ENCODE peak calls at places on chromosomes 1 and 21, in ten cellular contexts. One of them, this sample, is unnamed.

GRCh38 chr1:165773324-165773965 is 4.8 kb upstream of the TMCO1 start:
- DNase-seq in heart left ventricle: no peak
- DNase-seq in H1: no peak
- DNase-seq in NCI-H2029 treated with DMSO at 0.1 percent for 48 hours: no peak
- DNase-seq in HT1080: peak; percentile 91
- DNase-seq in AG20443: peak; percentile 56
- DNase-seq in IMR-90: peak; percentile 89
- DNase-seq in stimulated activated CD4-positive, alpha-beta T cell treated with anti-CD3 and anti-CD28 coated beads, Interleukin-1b, Interleukin-23, amount 100 ng/mL, for 4 hours: no peak
- DNase-seq in NCI-H2171 treated with DMSO at 0.1 percent for 48 hours: no peak
- DNase-seq in epithelial cell of esophagus: peak; percentile 94
- DNase-seq in this sample: no peak

GRCh38 chr21:42925114-42925907 is at the start of gene ERVH48-1:
- DNase-seq in HT1080: no peak
- DNase-seq in heart left ventricle: no peak
- DNase-seq in AG20443: no peak
- DNase-seq in NCI-H2171 treated with DMSO at 0.1 percent for 48 hours: no peak
- DNase-seq in epithelial cell of esophagus: no peak
- DNase-seq in stimulated activated CD4-positive, alpha-beta T cell treated with anti-CD3 and anti-CD28 coated beads, Interleukin-1b, Interleukin-23, amount 100 ng/mL, for 4 hours: no peak
- DNase-seq in IMR-90: peak; percentile 11
- DNase-seq in NCI-H2029 treated with DMSO at 0.1 percent for 48 hours: no peak
- DNase-seq in H1: no peak
- DNase-seq in this sample: no peak

GRCh38 chr1:77857557-77857956 is 30.9 kb upstream of the NEXN start:
- DNase-seq in AG20443: peak; percentile 29
- DNase-seq in IMR-90: peak; percentile 57
- DNase-seq in stimulated activated CD4-positive, alpha-beta T cell treated with anti-CD3 and anti-CD28 coated beads, Interleukin-1b, Interleukin-23, amount 100 ng/mL, for 4 hours: no peak
- DNase-seq in NCI-H2171 treated with DMSO at 0.1 percent for 48 hours: no peak
- DNase-seq in H1: no peak
- DNase-seq in NCI-H2029 treated with DMSO at 0.1 percent for 48 hours: no peak
- DNase-seq in heart left ventricle: no peak
- DNase-seq in HT1080: no peak
- DNase-seq in epithelial cell of esophagus: no peak
- DNase-seq in this sample: no peak

GRCh38 chr21:41933259-41934079 is 20.3 kb downstream of the C2CD2 start:
- DNase-seq in AG20443: peak; percentile 58
- DNase-seq in heart left ventricle: no peak
- DNase-seq in IMR-90: peak; percentile 56
- DNase-seq in epithelial cell of esophagus: peak; percentile 65
- DNase-seq in NCI-H2171 treated with DMSO at 0.1 percent for 48 hours: no peak
- DNase-seq in NCI-H2029 treated with DMSO at 0.1 percent for 48 hours: no peak
- DNase-seq in HT1080: peak; percentile 37
- DNase-seq in H1: no peak
- DNase-seq in stimulated activated CD4-positive, alpha-beta T cell treated with anti-CD3 and anti-CD28 coated beads, Interleukin-1b, Interleukin-23, amount 100 ng/mL, for 4 hours: no peak
- DNase-seq in this sample: no peak

GRCh38 chr1:116537439-116537838 is 33.4 kb downstream of the CD58 start:
- DNase-seq in H1: no peak
- DNase-seq in HT1080: no peak
- DNase-seq in heart left ventricle: no peak
- DNase-seq in IMR-90: peak; percentile 58
- DNase-seq in stimulated activated CD4-positive, alpha-beta T cell treated with anti-CD3 and anti-CD28 coated beads, Interleukin-1b, Interleukin-23, amount 100 ng/mL, for 4 hours: no peak
- DNase-seq in epithelial cell of esophagus: peak; percentile 100
- DNase-seq in NCI-H2029 treated with DMSO at 0.1 percent for 48 hours: no peak
- DNase-seq in AG20443: peak; percentile 18
- DNase-seq in NCI-H2171 treated with DMSO at 0.1 percent for 48 hours: no peak
- DNase-seq in this sample: no peak

GRCh38 chr1:27099154-27099903 is 55.6 kb downstream of the SLC9A1 start:
- DNase-seq in epithelial cell of esophagus: peak; percentile 66
- DNase-seq in IMR-90: peak; percentile 83
- DNase-seq in NCI-H2171 treated with DMSO at 0.1 percent for 48 hours: peak; percentile 83
- DNase-seq in heart left ventricle: peak; percentile 77
- DNase-seq in H1: no peak
- DNase-seq in stimulated activated CD4-positive, alpha-beta T cell treated with anti-CD3 and anti-CD28 coated beads, Interleukin-1b, Interleukin-23, amount 100 ng/mL, for 4 hours: no peak
- DNase-seq in AG20443: peak; percentile 90
- DNase-seq in HT1080: peak; percentile 80
- DNase-seq in NCI-H2029 treated with DMSO at 0.1 percent for 48 hours: peak; percentile 8
- DNase-seq in this sample: no peak

GRCh38 chr1:230902349-230902923 is 34.1 kb upstream of the C1orf198 start:
- DNase-seq in heart left ventricle: no peak
- DNase-seq in epithelial cell of esophagus: no peak
- DNase-seq in IMR-90: no peak
- DNase-seq in H1: no peak
- DNase-seq in NCI-H2029 treated with DMSO at 0.1 percent for 48 hours: no peak
- DNase-seq in NCI-H2171 treated with DMSO at 0.1 percent for 48 hours: no peak
- DNase-seq in AG20443: no peak
- DNase-seq in HT1080: no peak
- DNase-seq in stimulated activated CD4-positive, alpha-beta T cell treated with anti-CD3 and anti-CD28 coated beads, Interleukin-1b, Interleukin-23, amount 100 ng/mL, for 4 hours: no peak
- DNase-seq in this sample: no peak

GRCh38 chr1:216815239-216815955 is 92.2 kb upstream of the ESRRG start:
- DNase-seq in NCI-H2171 treated with DMSO at 0.1 percent for 48 hours: peak; percentile 100
- DNase-seq in heart left ventricle: peak; percentile 42
- DNase-seq in AG20443: no peak
- DNase-seq in epithelial cell of esophagus: peak; percentile 10
- DNase-seq in HT1080: no peak
- DNase-seq in stimulated activated CD4-positive, alpha-beta T cell treated with anti-CD3 and anti-CD28 coated beads, Interleukin-1b, Interleukin-23, amount 100 ng/mL, for 4 hours: no peak
- DNase-seq in NCI-H2029 treated with DMSO at 0.1 percent for 48 hours: peak; percentile 64
- DNase-seq in IMR-90: peak; percentile 70
- DNase-seq in H1: no peak
- DNase-seq in this sample: no peak

GRCh38 chr1:5857508-5858090 is 134.6 kb downstream of the NPHP4 start:
- DNase-seq in stimulated activated CD4-positive, alpha-beta T cell treated with anti-CD3 and anti-CD28 coated beads, Interleukin-1b, Interleukin-23, amount 100 ng/mL, for 4 hours: no peak
- DNase-seq in AG20443: no peak
- DNase-seq in heart left ventricle: no peak
- DNase-seq in epithelial cell of esophagus: no peak
- DNase-seq in NCI-H2029 treated with DMSO at 0.1 percent for 48 hours: no peak
- DNase-seq in H1: no peak
- DNase-seq in HT1080: no peak
- DNase-seq in IMR-90: no peak
- DNase-seq in NCI-H2171 treated with DMSO at 0.1 percent for 48 hours: no peak
- DNase-seq in this sample: no peak

GRCh38 chr1:246532519-246532918 is 25.4 kb upstream of the SMYD3 start:
- DNase-seq in epithelial cell of esophagus: no peak
- DNase-seq in NCI-H2029 treated with DMSO at 0.1 percent for 48 hours: no peak
- DNase-seq in stimulated activated CD4-positive, alpha-beta T cell treated with anti-CD3 and anti-CD28 coated beads, Interleukin-1b, Interleukin-23, amount 100 ng/mL, for 4 hours: no peak
- DNase-seq in IMR-90: peak; percentile 2
- DNase-seq in NCI-H2171 treated with DMSO at 0.1 percent for 48 hours: no peak
- DNase-seq in H1: no peak
- DNase-seq in HT1080: no peak
- DNase-seq in heart left ventricle: no peak
- DNase-seq in AG20443: no peak
- DNase-seq in this sample: no peak

GRCh38 chr1:228043281-228043845 is 36.6 kb downstream of the WNT3A start:
- DNase-seq in HT1080: peak; percentile 54
- DNase-seq in epithelial cell of esophagus: peak; percentile 88
- DNase-seq in NCI-H2171 treated with DMSO at 0.1 percent for 48 hours: no peak
- DNase-seq in stimulated activated CD4-positive, alpha-beta T cell treated with anti-CD3 and anti-CD28 coated beads, Interleukin-1b, Interleukin-23, amount 100 ng/mL, for 4 hours: no peak
- DNase-seq in H1: peak; percentile 17
- DNase-seq in AG20443: no peak
- DNase-seq in NCI-H2029 treated with DMSO at 0.1 percent for 48 hours: no peak
- DNase-seq in heart left ventricle: no peak
- DNase-seq in IMR-90: peak; percentile 29
- DNase-seq in this sample: no peak

GRCh38 chr1:244865028-244865371 is 657 bp upstream of the HNRNPU start:
- DNase-seq in epithelial cell of esophagus: no peak
- DNase-seq in NCI-H2171 treated with DMSO at 0.1 percent for 48 hours: no peak
- DNase-seq in stimulated activated CD4-positive, alpha-beta T cell treated with anti-CD3 and anti-CD28 coated beads, Interleukin-1b, Interleukin-23, amount 100 ng/mL, for 4 hours: peak; percentile 10
- DNase-seq in H1: peak; percentile 60
- DNase-seq in IMR-90: no peak
- DNase-seq in NCI-H2029 treated with DMSO at 0.1 percent for 48 hours: no peak
- DNase-seq in HT1080: no peak
- DNase-seq in AG20443: peak; percentile 20
- DNase-seq in heart left ventricle: peak; percentile 31
- DNase-seq in this sample: peak; percentile 53

GRCh38 chr1:201317551-201317950 is 34.2 kb downstream of the PKP1 start:
- DNase-seq in stimulated activated CD4-positive, alpha-beta T cell treated with anti-CD3 and anti-CD28 coated beads, Interleukin-1b, Interleukin-23, amount 100 ng/mL, for 4 hours: no peak
- DNase-seq in heart left ventricle: no peak
- DNase-seq in IMR-90: no peak
- DNase-seq in AG20443: no peak
- DNase-seq in NCI-H2171 treated with DMSO at 0.1 percent for 48 hours: no peak
- DNase-seq in epithelial cell of esophagus: no peak
- DNase-seq in NCI-H2029 treated with DMSO at 0.1 percent for 48 hours: no peak
- DNase-seq in H1: no peak
- DNase-seq in HT1080: no peak
- DNase-seq in this sample: no peak

GRCh38 chr1:84253041-84253440 is 48.5 kb upstream of the SAMD13 start:
- DNase-seq in HT1080: no peak
- DNase-seq in H1: no peak
- DNase-seq in epithelial cell of esophagus: peak; percentile 9
- DNase-seq in NCI-H2029 treated with DMSO at 0.1 percent for 48 hours: no peak
- DNase-seq in IMR-90: peak; percentile 85
- DNase-seq in heart left ventricle: no peak
- DNase-seq in AG20443: no peak
- DNase-seq in stimulated activated CD4-positive, alpha-beta T cell treated with anti-CD3 and anti-CD28 coated beads, Interleukin-1b, Interleukin-23, amount 100 ng/mL, for 4 hours: no peak
- DNase-seq in NCI-H2171 treated with DMSO at 0.1 percent for 48 hours: no peak
- DNase-seq in this sample: no peak

GRCh38 chr1:94864821-94865220 is 44.7 kb downstream of the SLC44A3 start:
- DNase-seq in heart left ventricle: no peak
- DNase-seq in epithelial cell of esophagus: no peak
- DNase-seq in H1: no peak
- DNase-seq in IMR-90: peak; percentile 39
- DNase-seq in HT1080: no peak
- DNase-seq in stimulated activated CD4-positive, alpha-beta T cell treated with anti-CD3 and anti-CD28 coated beads, Interleukin-1b, Interleukin-23, amount 100 ng/mL, for 4 hours: no peak
- DNase-seq in NCI-H2029 treated with DMSO at 0.1 percent for 48 hours: no peak
- DNase-seq in NCI-H2171 treated with DMSO at 0.1 percent for 48 hours: no peak
- DNase-seq in AG20443: no peak
- DNase-seq in this sample: no peak

GRCh38 chr1:31798433-31799195 is 17.2 kb downstream of the SPOCD1 start:
- DNase-seq in AG20443: peak; percentile 88
- DNase-seq in epithelial cell of esophagus: peak; percentile 89
- DNase-seq in H1: no peak
- DNase-seq in NCI-H2029 treated with DMSO at 0.1 percent for 48 hours: no peak
- DNase-seq in HT1080: peak; percentile 96
- DNase-seq in NCI-H2171 treated with DMSO at 0.1 percent for 48 hours: no peak
- DNase-seq in IMR-90: peak; percentile 90
- DNase-seq in stimulated activated CD4-positive, alpha-beta T cell treated with anti-CD3 and anti-CD28 coated beads, Interleukin-1b, Interleukin-23, amount 100 ng/mL, for 4 hours: no peak
- DNase-seq in heart left ventricle: no peak
- DNase-seq in this sample: peak; percentile 39

GRCh38 chr1:114458208-114458777 is 52.7 kb downstream of the TRIM33 start:
- DNase-seq in IMR-90: peak; percentile 80
- DNase-seq in H1: no peak
- DNase-seq in heart left ventricle: no peak
- DNase-seq in epithelial cell of esophagus: peak; percentile 75
- DNase-seq in stimulated activated CD4-positive, alpha-beta T cell treated with anti-CD3 and anti-CD28 coated beads, Interleukin-1b, Interleukin-23, amount 100 ng/mL, for 4 hours: no peak
- DNase-seq in NCI-H2171 treated with DMSO at 0.1 percent for 48 hours: no peak
- DNase-seq in AG20443: no peak
- DNase-seq in NCI-H2029 treated with DMSO at 0.1 percent for 48 hours: no peak
- DNase-seq in HT1080: peak; percentile 86
- DNase-seq in this sample: no peak

GRCh38 chr1:212683357-212683722 is 16.3 kb downstream of the BATF3 start:
- DNase-seq in IMR-90: no peak
- DNase-seq in H1: no peak
- DNase-seq in NCI-H2029 treated with DMSO at 0.1 percent for 48 hours: no peak
- DNase-seq in stimulated activated CD4-positive, alpha-beta T cell treated with anti-CD3 and anti-CD28 coated beads, Interleukin-1b, Interleukin-23, amount 100 ng/mL, for 4 hours: no peak
- DNase-seq in epithelial cell of esophagus: no peak
- DNase-seq in AG20443: no peak
- DNase-seq in HT1080: no peak
- DNase-seq in NCI-H2171 treated with DMSO at 0.1 percent for 48 hours: no peak
- DNase-seq in heart left ventricle: peak; percentile 47
- DNase-seq in this sample: no peak

GRCh38 chr1:203036135-203036534 is 9.8 kb downstream of the PPFIA4 start:
- DNase-seq in stimulated activated CD4-positive, alpha-beta T cell treated with anti-CD3 and anti-CD28 coated beads, Interleukin-1b, Interleukin-23, amount 100 ng/mL, for 4 hours: no peak
- DNase-seq in H1: no peak
- DNase-seq in NCI-H2029 treated with DMSO at 0.1 percent for 48 hours: no peak
- DNase-seq in NCI-H2171 treated with DMSO at 0.1 percent for 48 hours: no peak
- DNase-seq in heart left ventricle: no peak
- DNase-seq in IMR-90: peak; percentile 19
- DNase-seq in HT1080: no peak
- DNase-seq in AG20443: no peak
- DNase-seq in epithelial cell of esophagus: no peak
- DNase-seq in this sample: no peak

GRCh38 chr1:164092603-164093353 is 466.2 kb upstream of the PBX1 start:
- DNase-seq in HT1080: no peak
- DNase-seq in H1: peak; percentile 59
- DNase-seq in heart left ventricle: no peak
- DNase-seq in stimulated activated CD4-positive, alpha-beta T cell treated with anti-CD3 and anti-CD28 coated beads, Interleukin-1b, Interleukin-23, amount 100 ng/mL, for 4 hours: no peak
- DNase-seq in IMR-90: peak; percentile 0
- DNase-seq in NCI-H2029 treated with DMSO at 0.1 percent for 48 hours: no peak
- DNase-seq in NCI-H2171 treated with DMSO at 0.1 percent for 48 hours: no peak
- DNase-seq in AG20443: no peak
- DNase-seq in epithelial cell of esophagus: peak; percentile 2
- DNase-seq in this sample: no peak

GRCh38 chr1:64915381-64916274 is 50.7 kb downstream of the JAK1 start:
- DNase-seq in HT1080: no peak
- DNase-seq in IMR-90: peak; percentile 94
- DNase-seq in heart left ventricle: no peak
- DNase-seq in H1: no peak
- DNase-seq in AG20443: peak; percentile 22
- DNase-seq in epithelial cell of esophagus: peak; percentile 92
- DNase-seq in NCI-H2029 treated with DMSO at 0.1 percent for 48 hours: no peak
- DNase-seq in stimulated activated CD4-positive, alpha-beta T cell treated with anti-CD3 and anti-CD28 coated beads, Interleukin-1b, Interleukin-23, amount 100 ng/mL, for 4 hours: no peak
- DNase-seq in NCI-H2171 treated with DMSO at 0.1 percent for 48 hours: no peak
- DNase-seq in this sample: peak; percentile 45

GRCh38 chr1:24503870-24504523 is 1.4 kb downstream of the RCAN3 start:
- DNase-seq in H1: no peak
- DNase-seq in AG20443: no peak
- DNase-seq in NCI-H2171 treated with DMSO at 0.1 percent for 48 hours: peak; percentile 46
- DNase-seq in NCI-H2029 treated with DMSO at 0.1 percent for 48 hours: no peak
- DNase-seq in IMR-90: no peak
- DNase-seq in stimulated activated CD4-positive, alpha-beta T cell treated with anti-CD3 and anti-CD28 coated beads, Interleukin-1b, Interleukin-23, amount 100 ng/mL, for 4 hours: no peak
- DNase-seq in epithelial cell of esophagus: no peak
- DNase-seq in HT1080: no peak
- DNase-seq in heart left ventricle: no peak
- DNase-seq in this sample: no peak

GRCh38 chr1:150931773-150932172 is 5.6 kb downstream of the SETDB1 start:
- DNase-seq in AG20443: no peak
- DNase-seq in epithelial cell of esophagus: peak; percentile 11
- DNase-seq in stimulated activated CD4-positive, alpha-beta T cell treated with anti-CD3 and anti-CD28 coated beads, Interleukin-1b, Interleukin-23, amount 100 ng/mL, for 4 hours: no peak
- DNase-seq in IMR-90: peak; percentile 23
- DNase-seq in heart left ventricle: no peak
- DNase-seq in NCI-H2171 treated with DMSO at 0.1 percent for 48 hours: no peak
- DNase-seq in H1: no peak
- DNase-seq in NCI-H2029 treated with DMSO at 0.1 percent for 48 hours: no peak
- DNase-seq in HT1080: peak; percentile 43
- DNase-seq in this sample: no peak

GRCh38 chr1:115545791-115546733 is 95.7 kb upstream of the VANGL1 start:
- DNase-seq in H1: peak; percentile 67
- DNase-seq in HT1080: peak; percentile 98
- DNase-seq in NCI-H2029 treated with DMSO at 0.1 percent for 48 hours: no peak
- DNase-seq in stimulated activated CD4-positive, alpha-beta T cell treated with anti-CD3 and anti-CD28 coated beads, Interleukin-1b, Interleukin-23, amount 100 ng/mL, for 4 hours: no peak
- DNase-seq in IMR-90: peak; percentile 95
- DNase-seq in epithelial cell of esophagus: peak; percentile 94
- DNase-seq in AG20443: peak; percentile 91
- DNase-seq in heart left ventricle: no peak
- DNase-seq in NCI-H2171 treated with DMSO at 0.1 percent for 48 hours: peak; percentile 2
- DNase-seq in this sample: no peak

GRCh38 chr1:53346007-53346813 is 18.3 kb upstream of the LRP8 start:
- DNase-seq in H1: peak; percentile 32
- DNase-seq in NCI-H2029 treated with DMSO at 0.1 percent for 48 hours: no peak
- DNase-seq in IMR-90: no peak
- DNase-seq in AG20443: no peak
- DNase-seq in epithelial cell of esophagus: no peak
- DNase-seq in HT1080: no peak
- DNase-seq in NCI-H2171 treated with DMSO at 0.1 percent for 48 hours: no peak
- DNase-seq in heart left ventricle: peak; percentile 5
- DNase-seq in stimulated activated CD4-positive, alpha-beta T cell treated with anti-CD3 and anti-CD28 coated beads, Interleukin-1b, Interleukin-23, amount 100 ng/mL, for 4 hours: no peak
- DNase-seq in this sample: peak; percentile 16